ENCODE peak calls at places on chromosomes 11 and 22, in seven cellular contexts. R is MM.1S, I is RWPE1, D is NCI-H748 treated with DMSO at 0.1 percent for 48 hours, H is astrocyte of the spinal cord, L is fibroblast of mammary gland, G is NCI-H1694 treated with DMSO at 0.1 percent for 48 hours. A is an unnamed sample.
A peak's percentile ranks its signal among the peaks of the same experiment; 100 is the strongest.

GRCh38 chr22:36505998-36506635 is 723 bp downstream of the FOXRED2 start:
- DNase-seq in R (no peak), I (no peak), D (no peak), H (no peak), L (no peak), G (no peak), A (no peak)

GRCh38 chr11:44658451-44658850 is 68.3 kb upstream of the TSPAN18 start:
- DNase-seq in R (peak; percentile 34), I (no peak), D (no peak), H (no peak), L (no peak), G (peak; percentile 71), A (no peak)

GRCh38 chr11:32952421-32952820 is 59.8 kb downstream of the QSER1 start:
- DNase-seq in R (no peak), I (no peak), D (no peak), H (no peak), L (no peak), G (no peak), A (no peak)

GRCh38 chr22:44102121-44102520 is 78.0 kb downstream of the PARVB start:
- DNase-seq in R (no peak), I (no peak), D (no peak), H (no peak), L (no peak), G (no peak), A (no peak)

GRCh38 chr11:2093575-2094353 is 45.4 kb downstream of the IGF2 start:
- DNase-seq in R (no peak), I (peak; percentile 27), D (no peak), H (no peak), L (peak; percentile 66), G (no peak), A (no peak)

GRCh38 chr22:49553076-49553475 is 274.6 kb downstream of the BRD1 start:
- DNase-seq in R (no peak), I (no peak), D (no peak), H (no peak), L (no peak), G (no peak), A (no peak)

GRCh38 chr11:61477734-61478148 is 30.8 kb upstream of the LRRC10B start:
- DNase-seq in R (peak; percentile 33), I (peak; percentile 53), D (no peak), H (no peak), L (peak; percentile 23), G (no peak), A (peak; percentile 37)

GRCh38 chr11:21988477-21988876 is 204.4 kb upstream of the ANO5 start:
- DNase-seq in R (peak; percentile 21), I (no peak), D (no peak), H (no peak), L (no peak), G (peak; percentile 12), A (no peak)

GRCh38 chr11:130418756-130419155 is 9.7 kb downstream of the ADAMTS8 start:
- DNase-seq in R (no peak), I (no peak), D (no peak), H (peak; percentile 32), L (no peak), G (no peak), A (no peak)

GRCh38 chr22:31852691-31853370 is 91.5 kb upstream of the YWHAH start:
- DNase-seq in R (no peak), I (no peak), D (no peak), H (no peak), L (peak; percentile 56), G (no peak), A (no peak)

GRCh38 chr11:123143921-123144320 is 51.1 kb downstream of the CLMP start:
- DNase-seq in R (no peak), I (no peak), D (no peak), H (no peak), L (no peak), G (no peak), A (no peak)

GRCh38 chr11:100576044-100577021 is 110.8 kb upstream of the ARHGAP42 start:
- DNase-seq in R (peak; percentile 61), I (peak; percentile 28), D (peak; percentile 38), H (peak; percentile 68), L (peak; percentile 75), G (peak; percentile 16), A (no peak)

GRCh38 chr11:74671520-74672196 is 59.6 kb downstream of the CHRDL2 start:
- DNase-seq in R (no peak), I (no peak), D (no peak), H (peak; percentile 45), L (peak; percentile 85), G (no peak), A (no peak)

GRCh38 chr11:2190670-2191471 is 19.3 kb upstream of the TH start:
- DNase-seq in R (no peak), I (no peak), D (peak; percentile 63), H (no peak), L (no peak), G (no peak), A (no peak)

GRCh38 chr11:97968071-97968470 is 1052.7 kb upstream of the CNTN5 start:
- DNase-seq in R (no peak), I (no peak), D (no peak), H (no peak), L (no peak), G (no peak), A (no peak)